ENCODE peak calls at places on chromosomes 3 and 15, in four cellular contexts. R is SJSA1, A is mucosa of descending colon, K is HCT116. P is an unnamed sample. For H3K4me1, the result is how much of the 10 kb centered on the place peaks cover.

GRCh38 chr15:37594431-37594830 is 340.0 kb upstream of the TMCO5A start:
- DNase-seq in K (no peak), R (no peak), A (no peak), P (no peak)

GRCh38 chr3:37571269-37571668 is 290.4 kb upstream of the CTDSPL start:
- DNase-seq in A (no peak), R (no peak), K (no peak), P (peak)

GRCh38 chr3:196872316-196872715 is 4.6 kb downstream of the SENP5 start:
- DNase-seq in K (no peak), R (peak), A (no peak), P (no peak)

GRCh38 chr15:39685999-39686613 is 96.5 kb downstream of the FSIP1 start:
- DNase-seq in K (peak), R (peak), A (peak), P (peak)

GRCh38 chr3:123276346-123276745 is 74.6 kb downstream of the SEC22A start:
- DNase-seq in R (no peak), K (no peak), A (no peak), P (no peak)

GRCh38 chr15:29844290-29844903 is 22.1 kb upstream of the TJP1 start:
- DNase-seq in A (no peak), R (no peak), K (peak), P (no peak)

GRCh38 chr15:66719471-66719870 is 17.4 kb downstream of the SMAD6 start:
- DNase-seq in A (no peak), R (no peak), K (no peak), P (no peak)

GRCh38 chr15:48447657-48448056 is 116.4 kb downstream of the DUT start:
- DNase-seq in A (no peak), R (no peak), K (no peak), P (no peak)

GRCh38 chr3:181446741-181447140 is 265.0 kb upstream of the SOX2 start:
- DNase-seq in K (no peak), A (no peak), R (no peak), P (no peak)

GRCh38 chr3:11126653-11127052 is 27.6 kb upstream of the HRH1 start:
- DNase-seq in R (no peak), A (no peak), K (no peak), P (no peak)

GRCh38 chr3:187243933-187244564 is 46.8 kb downstream of the RTP1 start:
- DNase-seq in K (no peak), R (no peak), A (no peak), P (no peak)

GRCh38 chr15:56758770-56759449 is 25.6 kb upstream of the ZNF280D start:
- DNase-seq in A (no peak), K (no peak), R (peak), P (peak)

GRCh38 chr15:31328425-31328998 is 1.9 kb downstream of the KLF13 start:
- DNase-seq in K (no peak), A (no peak), R (no peak), P (peak)

GRCh38 chr3:9409981-9410849 is 12.8 kb downstream of the SETD5 start:
- DNase-seq in K (no peak), A (no peak), R (no peak), P (no peak)

GRCh38 chr15:90315276-90315982 is 36.7 kb upstream of the ZNF774 start:
- DNase-seq in A (peak), K (no peak), R (no peak), P (no peak)

GRCh38 chr3:87260270-87260669 is 16.1 kb downstream of the POU1F1 start:
- DNase-seq in K (peak), R (peak), A (peak), P (peak)

GRCh38 chr3:73601476-73601875 is 23.3 kb downstream of the PDZRN3 start:
- DNase-seq in A (no peak), R (no peak), K (no peak), P (no peak)

GRCh38 chr15:48775556-48775955 is 35.3 kb downstream of the CEP152 start:
- DNase-seq in A (no peak), R (no peak), K (no peak), P (no peak)

GRCh38 chr3:120432105-120432860 is 18.5 kb downstream of the FSTL1 start:
- DNase-seq in A (no peak), R (peak), K (no peak), P (no peak)

GRCh38 chr15:68303560-68304436 is 26.3 kb downstream of the FEM1B start:
- DNase-seq in K (no peak), R (no peak), A (peak), P (peak)

GRCh38 chr3:30633718-30634117 is 27.3 kb downstream of the TGFBR2 start:
- DNase-seq in K (no peak), A (no peak), R (no peak), P (no peak)
- H3K4me1 ChIP-seq in K (half or more), A (under half), R (under half), P (under half)

DNA sequence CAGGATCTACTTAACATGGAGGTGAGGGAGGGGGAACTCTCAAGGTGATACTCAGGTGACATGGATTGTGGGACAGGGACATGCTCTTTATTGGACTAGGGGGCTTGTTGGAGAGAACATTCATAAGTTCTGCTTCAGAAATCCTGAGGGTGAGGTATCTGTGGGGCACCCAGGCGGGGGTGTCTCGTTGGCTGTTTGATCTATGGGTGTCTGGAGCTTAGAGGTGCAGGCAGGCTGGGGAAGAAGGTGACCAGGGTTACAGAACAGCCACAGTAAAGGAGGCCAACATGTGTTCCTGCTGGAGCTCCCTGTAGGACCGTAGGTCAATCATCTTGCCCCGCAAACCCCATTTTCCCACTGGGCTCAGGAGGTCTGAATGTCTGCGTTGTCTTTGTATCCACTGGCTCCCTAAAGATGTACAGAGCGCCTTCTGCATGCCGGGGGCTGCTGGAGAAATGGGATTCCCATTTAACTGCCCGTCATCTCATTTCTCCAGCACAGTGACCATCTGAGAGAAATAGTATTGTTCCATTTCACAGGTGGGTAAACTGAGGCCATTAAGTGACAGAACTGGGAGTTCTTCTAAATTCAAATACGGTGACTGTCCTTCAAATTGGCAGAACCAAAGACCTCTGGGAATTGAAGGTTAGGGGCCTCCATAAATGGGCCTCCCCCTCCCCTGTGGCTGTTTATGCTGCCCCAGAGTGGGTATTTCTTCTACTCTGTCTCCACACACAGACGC is 40.3 kb upstream of the TSEN2 start:
- DNase-seq in A (no peak), K (no peak), R (no peak), P (no peak)
- H3K4me1 ChIP-seq in A (under half), K (half or more), R (under half), P (under half)

GRCh38 chr15:93362203-93362602 is 273.2 kb upstream of the RGMA start:
- DNase-seq in K (no peak), A (no peak), R (no peak), P (no peak)

GRCh38 chr15:93366387-93367100 is 277.5 kb upstream of the RGMA start:
- DNase-seq in R (no peak), A (no peak), K (no peak), P (no peak)

GRCh38 chr15:93359037-93359779 is 270.2 kb upstream of the RGMA start:
- DNase-seq in A (no peak), K (no peak), R (no peak), P (no peak)

GRCh38 chr15:93359780-93360161 is 270.8 kb upstream of the RGMA start:
- DNase-seq in A (no peak), R (peak), K (no peak), P (no peak)

DNA sequence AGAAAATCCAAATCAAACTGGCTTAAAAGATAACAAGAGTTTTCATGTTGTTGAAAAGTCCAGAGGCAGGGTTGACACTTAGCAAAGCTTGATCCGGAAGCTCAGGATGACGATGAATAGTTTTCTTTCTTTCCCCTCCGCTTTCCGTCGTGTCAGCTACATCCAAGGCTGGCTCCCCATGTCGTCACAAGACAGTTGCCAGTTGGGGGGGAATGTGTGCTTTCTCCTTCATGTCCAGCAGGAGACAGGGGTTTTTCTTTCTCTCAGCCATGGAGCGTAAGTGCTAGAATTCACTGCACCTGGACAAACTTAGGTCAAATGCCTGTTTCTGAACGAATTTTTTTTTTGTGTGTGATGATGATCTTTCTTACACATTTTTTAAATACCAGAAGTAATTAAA is 273.8 kb upstream of the RGMA start:
- DNase-seq in K (no peak), A (no peak), R (no peak), P (no peak)
- H3K4me1 ChIP-seq in K (under half), A (under half), R (under half), P (under half)

GRCh38 chr3:49869525-49870126 is at the start of gene CAMKV:
- DNase-seq in R (no peak), K (no peak), A (no peak), P (no peak)
- H3K4me1 ChIP-seq in R (under half), K (under half), A (under half), P (under half)

GRCh38 chr15:74820056-74820455 is 6.4 kb upstream of the CPLX3 start:
- DNase-seq in K (no peak), A (no peak), R (no peak), P (no peak)
- H3K4me1 ChIP-seq in K (under half), A (under half), R (under half), P (under half)

GRCh38 chr3:111738790-111739189 is 120.3 kb upstream of the PHLDB2 start:
- DNase-seq in K (no peak), R (no peak), A (no peak), P (no peak)
- H3K4me1 ChIP-seq in K (half or more), R (half or more), A (under half), P (half or more)

P was measured in A549.